ENCODE peak calls at places on chromosomes 1 and 21, in nine cellular contexts. D is psoas muscle; T is neural progenitor cell; O is tibial artery; R is heart left ventricle; V is stomach; Q is left ventricle myocardium inferior; C is aorta; L is CD8-positive, alpha-beta T cell. G is an unnamed sample.

GRCh38 chr1:94755675-94756074 is 64.5 kb upstream of the SLC44A3 start:
- DNase-seq in L (no peak), R (peak; percentile 37), D (no peak), T (no peak), Q (no peak), V (no peak), O (no peak), C (no peak), G (peak; percentile 53)

GRCh38 chr1:162689745-162690671 is 57.7 kb downstream of the DDR2 start:
- DNase-seq in L (no peak), C (no peak), O (no peak), D (no peak), T (no peak), V (no peak), Q (no peak), R (no peak), G (no peak)

GRCh38 chr1:8947127-8947691 is 1.5 kb downstream of the CA6 start:
- DNase-seq in V (no peak), C (no peak), O (no peak), R (no peak), T (no peak), Q (no peak), L (no peak), D (no peak), G (no peak)

GRCh38 chr1:3676581-3677410 is 24.5 kb downstream of the TP73 start:
- DNase-seq in R (peak; percentile 18), O (no peak), V (no peak), D (no peak), Q (no peak), C (peak; percentile 43), T (no peak), L (peak; percentile 11), G (no peak)

GRCh38 chr1:243287652-243288051 is 31.8 kb downstream of the SDCCAG8 start:
- DNase-seq in T (no peak), R (no peak), L (no peak), V (no peak), D (no peak), O (no peak), C (no peak), Q (no peak), G (no peak)

GRCh38 chr1:103275725-103276124 is 167.4 kb upstream of the COL11A1 start:
- DNase-seq in D (no peak), V (no peak), R (no peak), Q (no peak), O (no peak), L (no peak), C (no peak), T (peak; percentile 13), G (no peak)

GRCh38 chr1:216670118-216670870 is 52.9 kb downstream of the ESRRG start:
- DNase-seq in T (no peak), L (no peak), Q (no peak), R (no peak), D (no peak), O (no peak), C (no peak), V (no peak), G (no peak)

GRCh38 chr1:183023601-183024351 is 556 bp downstream of the LAMC1 start:
- DNase-seq in Q (peak; percentile 65), D (peak; percentile 83), T (peak; percentile 84), V (peak; percentile 85), O (peak; percentile 78), R (peak; percentile 72), L (no peak), C (peak; percentile 62), G (peak; percentile 68)

GRCh38 chr1:1371741-1372711 is 3.0 kb downstream of the AURKAIP1 start:
- DNase-seq in Q (peak; percentile 72), T (peak; percentile 80), R (peak; percentile 69), D (peak; percentile 85), L (peak; percentile 72), C (peak; percentile 77), V (peak; percentile 78), O (peak; percentile 81), G (peak; percentile 69)

GRCh38 chr21:16978309-16978895 is 534.4 kb upstream of the CXADR start:
- DNase-seq in D (peak; percentile 24), V (no peak), C (no peak), L (no peak), O (no peak), Q (no peak), R (no peak), T (no peak), G (no peak)

GRCh38 chr1:4171480-4172450 is 271.7 kb upstream of the C1orf174 start:
- DNase-seq in L (no peak), D (no peak), C (no peak), T (no peak), Q (peak; percentile 20), R (peak; percentile 42), O (peak; percentile 44), V (peak; percentile 16), G (no peak)

GRCh38 chr1:166013232-166013631 is 153.6 kb downstream of the FAM78B start:
- DNase-seq in L (no peak), R (no peak), T (no peak), O (no peak), V (no peak), C (no peak), Q (no peak), D (no peak), G (no peak)

GRCh38 chr1:119895102-119895501 is 1.2 kb downstream of the ADAM30 start:
- DNase-seq in V (no peak), R (no peak), C (no peak), D (no peak), L (no peak), T (no peak), O (no peak), Q (no peak), G (no peak)

GRCh38 chr1:87180682-87181081 is 148.0 kb upstream of the LMO4 start:
- DNase-seq in R (peak; percentile 32), V (no peak), C (no peak), O (no peak), Q (peak; percentile 25), D (peak; percentile 53), L (no peak), T (no peak), G (no peak)

GRCh38 chr1:245462161-245462560 is 307.4 kb downstream of the KIF26B start:
- DNase-seq in T (no peak), O (no peak), C (no peak), D (no peak), Q (no peak), L (no peak), R (no peak), V (no peak), G (no peak)

GRCh38 chr1:114215426-114215825 is 61.8 kb upstream of the SYT6 start:
- DNase-seq in R (no peak), V (no peak), Q (no peak), L (no peak), T (no peak), D (no peak), O (no peak), C (no peak), G (no peak)

GRCh38 chr21:42724226-42724920 is 71.0 kb downstream of the PDE9A start:
- DNase-seq in Q (no peak), C (no peak), O (no peak), V (no peak), L (no peak), R (peak; percentile 53), D (no peak), T (no peak), G (no peak)

DNA sequence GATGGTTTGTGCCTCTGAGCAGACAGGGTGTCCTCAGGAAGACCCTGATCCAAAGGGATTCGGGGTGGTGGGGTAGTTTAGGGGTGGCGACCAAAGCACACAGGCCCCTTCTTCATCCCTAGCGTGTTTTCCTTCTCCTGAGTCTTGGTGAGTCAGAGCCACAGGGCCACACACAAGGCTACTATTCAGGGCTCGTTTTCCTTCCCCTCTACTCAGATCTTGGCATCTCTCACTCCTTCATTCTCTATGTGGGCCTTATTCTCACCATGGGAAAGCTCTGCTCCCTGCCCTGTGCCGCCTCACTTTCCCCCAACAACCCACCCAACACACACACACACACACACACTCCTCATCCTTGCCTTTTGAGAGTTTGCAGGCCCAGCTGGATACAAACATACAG is 43.6 kb upstream of the WNT2B start:
- DNase-seq in L (no peak), V (no peak), D (no peak), T (no peak), C (peak; percentile 38), O (no peak), R (no peak), Q (no peak), G (no peak)
- H3K27ac ChIP-seq in L (no peak overlapping the region), V (peak overlapping the region; percentile 66), D (no peak overlapping the region), T (no peak overlapping the region), C (no peak overlapping the region), O (peak overlapping the region; percentile 68), R (peak overlapping the region; percentile 75), Q (peak overlapping the region; percentile 81), G (peak overlapping the region; percentile 82)

DNA sequence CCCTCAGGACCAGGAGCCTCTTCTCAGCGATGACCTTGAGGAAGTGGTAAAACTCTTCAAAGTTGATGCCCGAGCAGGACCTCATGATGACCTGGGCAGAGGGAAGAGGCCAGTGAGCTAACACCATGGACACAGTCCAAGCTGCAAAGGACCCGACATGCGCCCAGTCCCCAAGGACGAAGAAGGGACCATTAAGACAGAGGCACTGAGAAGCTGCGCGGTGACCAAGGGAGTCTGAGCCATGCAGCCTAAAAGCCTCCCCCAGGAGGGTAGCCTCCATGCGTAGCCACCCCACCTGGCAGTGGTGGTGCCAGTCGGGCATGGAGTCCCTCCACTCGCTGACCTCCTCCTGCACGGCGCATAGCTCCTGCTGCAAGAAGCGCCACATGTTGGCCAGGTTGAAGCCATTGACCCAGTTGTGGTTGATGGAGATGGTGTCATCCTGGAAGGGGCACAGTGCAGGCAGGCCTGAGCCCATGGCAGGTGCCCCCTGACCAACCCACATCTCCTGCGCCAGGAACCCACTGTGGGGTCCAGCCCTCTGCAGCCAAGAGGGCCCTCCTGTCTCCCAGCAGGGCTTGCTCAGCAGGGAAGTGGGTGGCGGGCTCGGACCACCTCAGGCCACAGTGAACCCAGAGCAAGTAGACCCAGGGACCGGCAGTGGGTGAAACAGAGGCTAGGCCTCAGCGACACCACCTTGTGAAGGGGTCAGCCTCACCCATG is 2.4 kb downstream of the JMJD4 start:
- DNase-seq in O (no peak), V (no peak), T (no peak), Q (no peak), D (no peak), R (no peak), C (no peak), L (no peak), G (no peak)
- H3K4me1 ChIP-seq in O (peaks cover 40% of the 10 kb centered on the region), V (peaks cover 39% of the 10 kb centered on the region), T (peaks cover 10% of the 10 kb centered on the region), Q (peaks cover 68% of the 10 kb centered on the region), D (peaks cover 31% of the 10 kb centered on the region), R (peaks cover 33% of the 10 kb centered on the region), C (no peaks in the 10 kb centered on the region), L (peaks cover 33% of the 10 kb centered on the region), G (peaks cover 10% of the 10 kb centered on the region)

DNA sequence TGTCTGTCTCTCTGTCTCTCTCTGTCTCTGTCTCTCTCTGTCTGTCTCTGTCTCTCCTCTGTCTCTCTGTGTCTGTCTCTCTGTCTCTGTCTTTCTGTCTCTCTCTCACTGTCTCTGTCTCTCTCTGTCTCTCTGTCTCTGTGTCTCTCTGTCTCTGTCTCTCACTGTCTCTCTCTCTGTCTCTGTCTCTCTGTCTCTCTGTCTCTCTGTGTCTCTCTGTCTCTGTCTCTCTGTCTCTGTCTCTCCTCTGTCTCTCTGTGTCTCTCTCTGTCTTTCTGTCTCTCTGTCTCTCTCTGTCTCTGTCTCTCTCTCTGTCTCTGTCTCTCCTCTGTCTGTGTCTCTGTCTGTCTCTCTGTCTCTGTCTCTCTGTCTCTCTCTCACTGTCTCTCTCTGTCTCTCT is 873 bp upstream of the COL6A1 start:
- DNase-seq in L (no peak), R (no peak), C (no peak), V (no peak), T (no peak), D (no peak), O (no peak), Q (no peak), G (no peak)
- H3K27ac ChIP-seq in L (no peak overlapping the region), R (peak overlapping the region; percentile 79), C (peak overlapping the region; percentile 76), V (peak overlapping the region; percentile 87), T (no peak overlapping the region), D (peak overlapping the region; percentile 66), O (peak overlapping the region; percentile 91), Q (peak overlapping the region; percentile 90), G (peak overlapping the region; percentile 98)

GRCh38 chr1:40818264-40818961 is 34.8 kb downstream of the KCNQ4 start:
- DNase-seq in T (peak; percentile 92), Q (peak; percentile 59), D (peak; percentile 70), C (peak; percentile 72), L (peak; percentile 91), V (peak; percentile 66), R (peak; percentile 51), O (no peak), G (peak; percentile 36)
- H3K4me1 ChIP-seq in T (peaks cover 9% of the 10 kb centered on the region), Q (peaks cover 10% of the 10 kb centered on the region), D (peaks cover 13% of the 10 kb centered on the region), C (no peaks in the 10 kb centered on the region), L (peaks cover 10% of the 10 kb centered on the region), V (peaks cover 6% of the 10 kb centered on the region), R (peaks cover 7% of the 10 kb centered on the region), O (peaks cover 25% of the 10 kb centered on the region), G (peaks cover 6% of the 10 kb centered on the region)